ENCODE peak calls at places on chromosomes 12 and 14, in six cellular contexts. M is omental fat pad, T is epithelial cell of esophagus, P is AG09309, D is cardiac muscle cell, K is psoas muscle. B is an unnamed sample.

GRCh38 chr12:27361372-27361771 is 28.7 kb downstream of the BMAL2 start:
- DNase-seq in M (no peak), T (no peak), P (peak; percentile 38), D (no peak), K (no peak), B (no peak)

GRCh38 chr12:101021911-101022388 is 188.1 kb downstream of the SLC5A8 start:
- DNase-seq in M (no peak), T (peak; percentile 88), P (peak; percentile 83), D (peak; percentile 89), K (no peak), B (no peak)

GRCh38 chr14:94646481-94646880 is 34.3 kb downstream of the SERPINA3 start:
- DNase-seq in M (no peak), T (no peak), P (no peak), D (peak; percentile 66), K (no peak), B (no peak)

GRCh38 chr12:102961488-102961801 is 4.0 kb downstream of the ASCL1 start:
- DNase-seq in M (no peak), T (no peak), P (no peak), D (no peak), K (no peak), B (no peak)

GRCh38 chr14:103246089-103246488 is 87.9 kb upstream of the EIF5 start:
- DNase-seq in M (no peak), T (no peak), P (no peak), D (no peak), K (no peak), B (no peak)

GRCh38 chr12:117330441-117331113 is 30.8 kb downstream of the NOS1 start:
- DNase-seq in M (no peak), T (no peak), P (no peak), D (no peak), K (no peak), B (no peak)

GRCh38 chr14:56199095-56199975 is 81.1 kb downstream of the PELI2 start:
- DNase-seq in M (no peak), T (peak; percentile 60), P (peak; percentile 86), D (peak; percentile 98), K (no peak), B (no peak)

GRCh38 chr12:12083688-12084087 is 12.9 kb downstream of the BCL2L14 start:
- DNase-seq in M (no peak), T (no peak), P (no peak), D (no peak), K (no peak), B (no peak)

GRCh38 chr12:78101181-78101876 is 270.6 kb downstream of the NAV3 start:
- DNase-seq in M (no peak), T (peak; percentile 66), P (no peak), D (no peak), K (no peak), B (no peak)

GRCh38 chr12:78290606-78291345 is 460.1 kb downstream of the NAV3 start:
- DNase-seq in M (no peak), T (peak; percentile 80), P (peak; percentile 31), D (peak; percentile 83), K (no peak), B (no peak)

GRCh38 chr12:6827437-6827894 is 741 bp upstream of the P3H3 start:
- DNase-seq in M (peak; percentile 65), T (peak; percentile 80), P (no peak), D (peak; percentile 83), K (peak; percentile 87), B (peak; percentile 87)

GRCh38 chr12:46073321-46073720 is 82.9 kb upstream of the SCAF11 start:
- DNase-seq in M (no peak), T (no peak), P (no peak), D (no peak), K (no peak), B (no peak)

GRCh38 chr14:72780771-72781170 is 113.1 kb downstream of the DPF3 start:
- DNase-seq in M (no peak), T (no peak), P (peak; percentile 69), D (peak; percentile 50), K (no peak), B (no peak)

GRCh38 chr12:108390495-108391203 is 51.5 kb upstream of the CMKLR1 start:
- DNase-seq in M (no peak), T (no peak), P (no peak), D (no peak), K (no peak), B (no peak)

GRCh38 chr12:88242161-88242925 is 100.2 kb downstream of the TMTC3 start:
- DNase-seq in M (peak; percentile 22), T (peak; percentile 96), P (peak; percentile 93), D (peak; percentile 93), K (peak; percentile 17), B (no peak)

GRCh38 chr14:67579040-67579439 is 21.0 kb downstream of the PIGH start:
- DNase-seq in M (no peak), T (no peak), P (no peak), D (no peak), K (no peak), B (no peak)

GRCh38 chr12:54608786-54609185 is 20.3 kb upstream of the PPP1R1A start:
- DNase-seq in M (no peak), T (no peak), P (no peak), D (no peak), K (no peak), B (no peak)

GRCh38 chr12:88946377-88946997 is 366.2 kb upstream of the KITLG start:
- DNase-seq in M (no peak), T (peak; percentile 69), P (peak; percentile 76), D (peak; percentile 85), K (no peak), B (no peak)

GRCh38 chr14:92793709-92794546 is at the start of gene GOLGA5:
- DNase-seq in M (peak; percentile 88), T (peak; percentile 99), P (peak; percentile 86), D (peak; percentile 99), K (peak; percentile 97), B (peak; percentile 99)
- TF ChIP-seq CTCF in M (no peak), T (no peak), P (no peak), D (no peak), K (peak; percentile 11), B (no peak)

DNA sequence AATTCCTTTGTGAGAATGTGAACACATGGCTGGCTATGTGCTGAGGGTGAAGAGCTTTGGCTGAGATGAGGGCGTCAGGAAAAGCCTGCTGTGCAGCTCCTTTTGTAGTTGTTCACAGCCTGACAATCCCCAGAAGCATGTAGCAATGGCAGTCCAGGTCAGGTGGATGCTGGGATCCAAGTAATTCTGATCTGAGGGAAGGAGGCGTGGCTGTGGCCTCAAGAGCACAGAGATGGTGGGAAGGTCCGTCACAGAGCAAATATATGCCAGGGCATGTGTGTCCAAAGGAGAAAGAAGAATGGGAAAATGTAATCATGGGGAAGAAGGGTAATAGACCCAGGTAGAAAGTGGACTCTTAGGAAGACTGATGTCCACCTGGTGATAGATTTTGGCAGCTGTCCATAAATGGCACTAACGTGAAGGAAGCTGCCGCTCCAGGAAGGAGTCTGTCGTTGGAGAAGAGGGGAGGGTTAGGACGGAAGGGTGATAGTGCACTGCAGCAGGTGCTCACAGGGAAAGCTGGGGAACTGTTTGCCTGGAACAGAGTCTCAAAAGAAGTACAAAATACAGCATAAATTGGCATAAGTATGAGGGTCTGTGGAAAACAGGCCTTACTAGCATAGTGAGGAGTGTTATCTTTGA is 13.8 kb downstream of the MGST1 start:
- DNase-seq in M (no peak), T (no peak), P (no peak), D (no peak), K (no peak), B (no peak)
- TF ChIP-seq CTCF in M (no peak), T (no peak), P (no peak), D (no peak), K (no peak), B (no peak)

GRCh38 chr14:23296012-23296777 is 6.5 kb downstream of the PPP1R3E start:
- DNase-seq in M (no peak), T (no peak), P (no peak), D (no peak), K (no peak), B (no peak)

GRCh38 chr14:23297096-23297495 is 5.6 kb downstream of the PPP1R3E start:
- DNase-seq in M (no peak), T (no peak), P (no peak), D (no peak), K (no peak), B (no peak)

GRCh38 chr14:23294346-23294733 is 8.3 kb downstream of the PPP1R3E start:
- DNase-seq in M (no peak), T (no peak), P (no peak), D (no peak), K (no peak), B (no peak)

GRCh38 chr14:23297878-23298277 is 4.8 kb downstream of the PPP1R3E start:
- DNase-seq in M (no peak), T (no peak), P (no peak), D (no peak), K (no peak), B (no peak)

DNA sequence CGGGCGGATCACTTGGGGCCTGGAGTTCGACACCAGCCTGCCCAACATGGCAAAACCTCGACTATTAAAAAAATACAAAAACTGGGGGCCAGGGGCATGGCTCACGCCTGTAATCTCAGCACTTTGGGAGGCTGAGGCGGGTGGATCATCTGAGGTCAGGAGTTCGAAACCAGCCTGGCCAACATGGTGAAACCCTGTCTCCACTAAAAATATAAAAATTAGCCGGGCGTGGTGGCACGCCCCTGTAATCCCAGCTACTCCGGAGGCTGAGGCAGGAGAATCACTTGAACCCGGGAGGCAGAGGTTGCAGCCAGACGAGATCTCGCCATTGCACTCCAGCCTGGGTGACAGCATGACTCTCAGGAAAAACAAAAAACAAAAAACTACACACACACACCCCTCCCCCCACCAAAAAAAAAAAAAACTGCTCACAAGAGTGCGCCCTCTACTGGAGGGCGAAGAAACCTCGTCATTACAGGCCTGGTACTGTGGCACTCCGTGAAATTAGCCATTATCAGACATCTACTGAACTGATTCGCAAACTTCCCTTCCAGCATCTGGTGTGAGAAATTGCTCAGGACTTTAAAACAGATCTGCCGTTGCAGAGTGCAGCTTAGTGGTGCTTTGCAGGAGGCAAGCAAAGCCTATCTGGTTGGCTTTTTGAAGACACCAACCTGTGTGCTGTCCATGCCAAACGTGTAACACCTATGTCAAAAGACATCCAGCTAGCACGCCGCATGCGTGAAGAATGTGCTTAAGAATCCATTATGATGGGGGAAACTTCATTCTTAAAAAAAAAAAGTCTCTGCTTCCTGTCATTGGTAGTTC is 7.7 kb downstream of the PPP1R3E start:
- DNase-seq in M (no peak), T (peak; percentile 55), P (no peak), D (peak; percentile 70), K (peak; percentile 32), B (peak; percentile 49)
- TF ChIP-seq CTCF in M (no peak), T (peak; percentile 91), P (peak; percentile 89), D (peak; percentile 91), K (peak; percentile 79), B (peak; percentile 86)

DNA sequence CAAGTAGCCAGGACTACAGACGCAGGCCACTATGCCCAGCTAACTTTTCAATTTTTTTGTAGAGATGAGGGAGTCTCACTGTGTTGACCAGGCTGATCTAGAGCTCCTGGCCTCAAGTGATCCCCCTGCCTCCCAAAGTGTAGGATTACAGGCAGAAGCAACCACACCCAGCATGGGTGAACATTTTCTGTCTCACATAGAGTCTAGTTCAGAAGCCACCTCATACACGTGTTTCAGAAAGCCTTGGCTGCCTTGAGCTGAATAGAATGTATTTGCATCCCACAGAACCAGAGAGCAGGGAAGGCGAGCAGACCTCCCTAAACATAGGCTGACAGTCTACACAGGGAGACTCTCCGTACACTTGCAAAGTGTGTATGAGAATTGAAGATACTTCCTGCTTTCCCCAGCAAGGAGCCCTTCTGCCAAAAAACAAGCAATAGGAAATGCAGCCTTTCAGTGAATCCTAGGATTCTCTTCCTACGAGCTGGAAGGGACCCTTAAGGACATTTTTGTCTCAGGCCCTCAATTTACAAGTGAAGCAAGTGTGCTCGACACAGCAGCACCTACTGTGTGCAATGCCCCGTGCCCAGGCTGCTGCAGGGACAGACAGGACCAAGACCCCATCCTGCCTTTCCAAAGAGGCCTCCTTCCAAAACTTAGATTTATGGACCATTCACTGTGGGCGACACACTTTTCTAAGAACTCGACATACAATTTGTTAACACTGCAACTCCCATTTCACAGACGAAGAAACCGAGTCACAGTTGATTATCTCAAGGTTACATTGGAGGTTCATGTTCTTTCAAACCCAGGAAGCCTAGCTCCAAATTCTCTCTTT is 11.2 kb downstream of the NUAK1 start:
- DNase-seq in M (no peak), T (no peak), P (no peak), D (no peak), K (no peak), B (no peak)
- TF ChIP-seq CTCF in M (no peak), T (no peak), P (no peak), D (no peak), K (no peak), B (no peak)

B was measured in neural crest cell.